ENCODE peak calls at places on chromosomes 1 and 21, in nine cellular contexts. N, R, O, Q, P, H, V, L and J are unnamed samples.

GRCh38 chr1:18481190-18481920 is 625 bp downstream of the KLHDC7A start:
- DNase-seq in N (no peak), R (no peak), O (no peak), Q (no peak), P (no peak), H (peak; percentile 29), V (no peak), L (no peak), J (no peak)

GRCh38 chr1:233933339-233933738 is 28.9 kb downstream of the SLC35F3 start:
- DNase-seq in N (no peak), R (no peak), O (no peak), Q (no peak), P (no peak), H (no peak), V (no peak), L (no peak), J (no peak)

GRCh38 chr1:18955116-18955441 is 1.4 kb downstream of the IFFO2 start:
- DNase-seq in N (no peak), R (no peak), O (no peak), Q (no peak), P (no peak), H (no peak), V (peak; percentile 42), L (no peak), J (no peak)

GRCh38 chr1:22524481-22524880 is 38.8 kb upstream of the EPHA8 start:
- DNase-seq in N (no peak), R (no peak), O (no peak), Q (no peak), P (no peak), H (no peak), V (no peak), L (no peak), J (no peak)

GRCh38 chr1:197845886-197846285 is 56.5 kb upstream of the C1orf53 start:
- DNase-seq in N (no peak), R (no peak), O (no peak), Q (no peak), P (no peak), H (no peak), V (no peak), L (no peak), J (no peak)

GRCh38 chr1:110555807-110556470 is 37.0 kb upstream of the KCNA10 start:
- DNase-seq in N (no peak), R (no peak), O (no peak), Q (no peak), P (no peak), H (no peak), V (peak; percentile 63), L (peak; percentile 76), J (no peak)

GRCh38 chr21:30033441-30033840 is 93.6 kb upstream of the GRIK1 start:
- DNase-seq in N (no peak), R (no peak), O (no peak), Q (no peak), P (no peak), H (no peak), V (no peak), L (no peak), J (no peak)

GRCh38 chr1:84146375-84147032 is 2.4 kb downstream of the PRKACB start:
- DNase-seq in N (peak; percentile 6), R (no peak), O (no peak), Q (peak; percentile 66), P (no peak), H (peak; percentile 26), V (peak; percentile 55), L (no peak), J (no peak)

GRCh38 chr1:170578356-170578755 is 46.4 kb downstream of the GORAB start:
- DNase-seq in N (no peak), R (no peak), O (no peak), Q (no peak), P (no peak), H (no peak), V (no peak), L (no peak), J (no peak)

GRCh38 chr21:41932191-41932575 is 21.6 kb downstream of the C2CD2 start:
- DNase-seq in N (peak; percentile 68), R (no peak), O (no peak), Q (peak; percentile 84), P (no peak), H (peak; percentile 37), V (peak; percentile 85), L (no peak), J (no peak)

GRCh38 chr1:21280011-21280471 is 10.2 kb downstream of the ECE1 start:
- DNase-seq in N (no peak), R (peak; percentile 54), O (peak; percentile 62), Q (no peak), P (no peak), H (no peak), V (peak; percentile 53), L (peak; percentile 85), J (no peak)

GRCh38 chr1:24949331-24949881 is 19.3 kb upstream of the RUNX3 start:
- DNase-seq in N (no peak), R (no peak), O (no peak), Q (no peak), P (no peak), H (no peak), V (peak; percentile 43), L (no peak), J (no peak)

GRCh38 chr1:56469640-56470371 is 109.6 kb downstream of the PLPP3 start:
- DNase-seq in N (no peak), R (no peak), O (no peak), Q (no peak), P (no peak), H (no peak), V (peak; percentile 63), L (no peak), J (no peak)

GRCh38 chr1:7256526-7256925 is 471.3 kb downstream of the CAMTA1 start:
- DNase-seq in N (no peak), R (peak; percentile 3), O (no peak), Q (no peak), P (no peak), H (no peak), V (no peak), L (no peak), J (no peak)

GRCh38 chr1:111214884-111215283 is 12.6 kb upstream of the CHI3L2 start:
- DNase-seq in N (no peak), R (no peak), O (no peak), Q (no peak), P (no peak), H (no peak), V (no peak), L (no peak), J (no peak)

GRCh38 chr1:246199086-246199485 is 308.0 kb downstream of the SMYD3 start:
- DNase-seq in N (no peak), R (no peak), O (no peak), Q (no peak), P (no peak), H (no peak), V (no peak), L (no peak), J (no peak)
- TF ChIP-seq CTCF in N (no peak), R (no peak), O (no peak), Q (no peak), P (no peak), H (no peak), V (no peak), L (no peak), J (no peak)

GRCh38 chr1:218284377-218284916 is 646 bp upstream of the RRP15 start:
- DNase-seq in N (no peak), R (no peak), O (peak; percentile 7), Q (no peak), P (no peak), H (no peak), V (no peak), L (no peak), J (no peak)

GRCh38 chr1:218275823-218276222 is 9.3 kb upstream of the RRP15 start:
- DNase-seq in N (no peak), R (no peak), O (no peak), Q (no peak), P (no peak), H (no peak), V (no peak), L (no peak), J (no peak)

GRCh38 chr1:218284917-218285635 is at the start of gene RRP15:
- DNase-seq in N (peak; percentile 93), R (peak; percentile 90), O (peak; percentile 72), Q (peak; percentile 69), P (peak; percentile 92), H (peak; percentile 56), V (peak; percentile 94), L (peak; percentile 86), J (peak; percentile 71)

GRCh38 chr1:218281285-218281684 is 3.8 kb upstream of the RRP15 start:
- DNase-seq in N (peak; percentile 20), R (no peak), O (no peak), Q (no peak), P (no peak), H (no peak), V (no peak), L (no peak), J (no peak)
- TF ChIP-seq CTCF in N (peak; percentile 17), R (no peak), O (no peak), Q (no peak), P (no peak), H (peak; percentile 14), V (no peak), L (no peak), J (no peak)

DNA sequence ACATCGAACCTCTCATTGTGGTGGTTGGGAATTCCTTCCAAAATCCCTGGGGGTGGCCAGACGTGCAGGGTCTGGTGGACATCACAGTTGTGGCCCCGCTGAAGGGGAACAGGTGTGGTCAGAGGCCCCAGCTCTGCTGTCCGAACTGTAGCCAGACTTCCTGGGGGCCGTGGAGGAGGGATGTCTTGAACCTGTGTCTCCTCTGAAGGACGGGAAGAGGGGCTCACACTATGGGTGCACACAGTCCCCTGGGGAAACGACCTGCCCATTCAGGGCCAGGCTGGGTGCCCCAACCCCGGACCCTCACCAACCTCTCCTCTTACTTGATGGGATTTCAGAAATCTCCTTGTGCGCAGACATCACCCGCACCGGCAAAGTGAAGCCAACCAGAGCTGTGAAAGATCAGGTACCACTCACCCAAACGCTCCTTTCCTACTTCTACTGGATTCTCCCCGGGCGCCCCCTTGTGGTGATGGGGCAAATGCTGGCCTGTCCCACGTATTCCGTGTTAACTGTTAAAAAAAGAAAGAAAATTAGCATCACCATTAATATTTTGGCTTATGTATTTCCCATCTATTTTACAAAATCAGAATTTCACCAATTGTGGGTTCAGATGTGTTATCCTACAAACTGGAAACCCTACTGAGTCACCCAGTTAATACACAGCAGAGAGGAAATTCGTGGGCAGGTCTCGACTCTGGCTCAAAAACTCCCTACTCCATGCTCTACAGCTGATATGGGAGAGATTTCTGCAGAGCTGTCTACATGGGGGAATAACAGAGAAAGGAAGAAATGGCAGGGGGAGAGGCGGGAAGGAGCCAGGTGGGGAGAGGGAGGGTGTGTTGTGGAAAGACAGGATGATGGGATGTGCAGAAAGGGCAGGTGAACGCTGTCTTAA is 28.1 kb downstream of the PADI4 start:
- DNase-seq in N (peak; percentile 56), R (peak; percentile 78), O (peak; percentile 87), Q (peak; percentile 37), P (peak; percentile 88), H (no peak), V (peak; percentile 68), L (peak; percentile 40), J (peak; percentile 3)
- TF ChIP-seq CTCF in N (peak; percentile 76), R (peak; percentile 82), O (peak; percentile 92), Q (peak; percentile 85), P (peak; percentile 62), H (peak; percentile 98), V (peak; percentile 96), L (peak; percentile 71), J (peak; percentile 92)

DNA sequence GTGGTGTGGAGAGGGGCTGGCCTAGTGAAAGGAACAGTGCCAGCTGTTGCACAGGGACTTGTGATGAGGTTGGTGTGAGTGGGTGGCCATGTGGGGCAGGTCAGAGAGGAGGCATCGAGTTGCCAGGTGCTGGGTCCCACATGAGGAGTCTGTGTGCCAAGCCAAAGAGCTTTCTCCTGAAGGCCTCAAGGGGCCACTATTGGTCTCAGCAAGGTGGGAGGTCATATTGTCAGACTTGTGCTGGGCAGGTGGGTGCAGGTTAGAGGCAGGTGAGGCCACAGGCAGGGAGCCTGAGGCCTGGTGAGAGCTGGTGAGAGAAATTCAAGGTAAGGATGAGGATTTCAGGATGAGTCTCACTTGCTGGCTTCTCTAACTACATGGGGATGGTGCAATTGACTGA is 256.8 kb downstream of the DISC1 start:
- DNase-seq in N (peak; percentile 4), R (no peak), O (no peak), Q (no peak), P (no peak), H (no peak), V (no peak), L (no peak), J (no peak)
- TF ChIP-seq CTCF in N (no peak), R (no peak), O (no peak), Q (peak; percentile 6), P (no peak), H (peak; percentile 16), V (no peak), L (no peak), J (no peak)